ENCODE peak calls at places on chromosomes 4 and X, in five cellular contexts. H, K, B, W and E are unnamed samples.

GRCh38 chrX:65697173-65697572 is 29.7 kb downstream of the MSN start:
- DNase-seq in H (no peak), K (no peak), B (peak), W (no peak), E (peak)

GRCh38 chr4:124703154-124703553 is 9.4 kb downstream of the ANKRD50 start:
- DNase-seq in H (no peak), K (no peak), B (no peak), W (no peak), E (no peak)

GRCh38 chr4:79852305-79852730 is 220.7 kb downstream of the ANTXR2 start:
- DNase-seq in H (peak), K (no peak), B (peak), W (no peak), E (peak)

GRCh38 chr4:80840396-80840795 is 190.1 kb upstream of the BMP3 start:
- DNase-seq in H (no peak), K (no peak), B (no peak), W (no peak), E (peak)

GRCh38 chr4:8905236-8905772 is 33.7 kb upstream of the HMX1 start:
- DNase-seq in H (no peak), K (peak), B (no peak), W (no peak), E (no peak)

GRCh38 chr4:99300934-99301333 is 10.1 kb upstream of the ADH1A start:
- DNase-seq in H (no peak), K (peak), B (peak), W (peak), E (peak)

GRCh38 chrX:310621-311155 is 7.9 kb downstream of the GTPBP6 start:
- DNase-seq in H (no peak), K (peak), B (no peak), W (no peak), E (no peak)

GRCh38 chr4:4922441-4922840 is 63.0 kb downstream of the MSX1 start:
- DNase-seq in H (no peak), K (no peak), B (no peak), W (no peak), E (no peak)

GRCh38 chr4:134470544-134470943 is 269.0 kb upstream of the PABPC4L start:
- DNase-seq in H (no peak), K (no peak), B (peak), W (no peak), E (no peak)

GRCh38 chr4:158768577-158769174 is at the start of gene FNIP2:
- DNase-seq in H (no peak), K (peak), B (peak), W (peak), E (peak)

GRCh38 chr4:84639143-84639542 is 56.2 kb downstream of the CDS1 start:
- DNase-seq in H (no peak), K (no peak), B (no peak), W (no peak), E (no peak)

GRCh38 chr4:154720618-154721267 is 23.1 kb upstream of the LRAT start:
- DNase-seq in H (no peak), K (no peak), B (no peak), W (no peak), E (no peak)

GRCh38 chr4:119726505-119726904 is 97.9 kb upstream of the PDE5A start:
- DNase-seq in H (no peak), K (no peak), B (no peak), W (no peak), E (peak)

GRCh38 chrX:18899796-18900380 is 84.0 kb downstream of the PHKA2 start:
- DNase-seq in H (no peak), K (no peak), B (peak), W (no peak), E (peak)

GRCh38 chrX:109710181-109710580 is 22.9 kb downstream of the ACSL4 start:
- DNase-seq in H (no peak), K (no peak), B (no peak), W (no peak), E (no peak)

GRCh38 chr4:39166177-39166576 is 16.2 kb upstream of the WDR19 start:
- DNase-seq in H (no peak), K (no peak), B (no peak), W (no peak), E (no peak)

GRCh38 chr4:15469402-15470148 is at the start of gene CC2D2A:
- DNase-seq in H (no peak), K (no peak), B (peak), W (no peak), E (peak)

GRCh38 chr4:153603258-153603657 is 80.8 kb upstream of the TLR2 start:
- DNase-seq in H (no peak), K (no peak), B (no peak), W (no peak), E (no peak)

GRCh38 chr4:121156822-121157769 is 7.0 kb downstream of the TNIP3 start:
- DNase-seq in H (no peak), K (no peak), B (peak), W (no peak), E (no peak)

GRCh38 chr4:59195867-59196266 is 2004.3 kb upstream of the ADGRL3 start:
- DNase-seq in H (no peak), K (no peak), B (no peak), W (no peak), E (no peak)

DNA sequence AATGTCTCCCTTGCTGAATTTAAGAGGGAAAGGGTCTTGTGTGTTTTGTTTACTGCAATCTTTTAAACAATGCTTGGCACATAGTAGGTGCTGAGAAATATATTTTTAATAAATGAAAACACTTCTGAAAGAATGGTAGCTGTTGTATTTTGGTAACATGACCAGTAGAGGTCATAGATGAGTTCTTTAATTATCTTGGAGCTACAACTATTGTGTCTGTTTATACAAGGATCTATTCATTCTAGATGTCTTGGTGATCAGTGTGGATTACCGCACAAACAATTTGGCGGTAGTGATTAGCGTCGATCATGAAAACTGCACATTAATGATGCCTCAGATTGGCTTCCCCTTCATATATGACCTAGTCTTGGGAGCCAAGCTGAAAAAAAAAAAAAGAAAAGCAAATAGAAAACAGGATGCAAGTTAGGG is 21.4 kb upstream of the SCRG1 start:
- DNase-seq in H (peak), K (no peak), B (peak), W (no peak), E (peak)
- H3K4me3 ChIP-seq in H (no peak), K (no peak), B (no peak), W (no peak), E (no peak)

DNA sequence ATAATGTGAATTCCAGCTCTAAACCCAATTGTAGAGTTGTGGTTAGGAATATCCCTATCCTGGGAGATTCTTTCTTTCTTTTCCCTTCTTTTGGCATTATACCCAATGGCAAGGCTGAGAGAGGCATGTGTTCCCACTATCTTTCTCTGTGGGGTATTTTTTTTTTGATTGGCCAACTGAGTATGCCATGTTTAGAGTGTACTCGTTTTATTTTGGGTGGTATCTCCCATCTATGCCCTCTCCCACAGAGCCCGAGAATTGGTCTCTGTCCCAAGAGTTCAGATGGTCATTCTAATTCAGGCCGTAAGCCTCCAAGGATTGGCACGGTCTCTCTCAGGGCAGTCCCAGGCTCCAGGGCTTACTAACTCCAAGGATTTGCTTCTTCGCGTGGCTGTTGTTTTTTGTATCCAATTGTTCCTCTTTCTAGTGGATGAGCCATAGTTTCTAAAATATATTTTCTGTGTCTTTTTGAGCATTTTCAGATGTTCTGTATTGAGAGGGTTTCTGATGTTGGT is 198.8 kb downstream of the SLC4A4 start:
- DNase-seq in H (no peak), K (no peak), B (no peak), W (no peak), E (no peak)
- TF ChIP-seq CTCF in H (no peak), K (no peak), B (no peak), W (no peak), E (no peak)

DNA sequence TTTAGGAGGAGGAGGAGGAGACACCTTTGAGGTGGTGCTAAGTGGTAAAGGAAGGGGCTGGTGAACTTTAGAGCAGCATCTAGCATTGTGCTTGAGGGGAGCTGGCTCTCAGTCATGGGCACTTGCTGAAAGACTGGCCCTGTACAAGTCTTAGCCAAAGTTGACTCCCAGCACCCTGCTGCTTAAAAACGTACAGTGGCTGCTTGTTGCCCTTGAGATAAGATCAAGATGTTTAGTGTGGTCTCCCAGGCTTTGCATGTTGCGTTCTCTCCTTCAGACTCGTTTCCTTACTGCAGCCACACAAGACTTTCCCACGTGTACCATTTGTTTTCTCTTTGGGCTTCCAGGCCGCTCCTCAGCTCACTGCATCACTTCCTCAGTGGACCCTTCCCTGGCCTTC is 1.8 kb downstream of the MED28 start:
- DNase-seq in H (no peak), K (no peak), B (no peak), W (no peak), E (no peak)
- H3K4me3 ChIP-seq in H (no peak), K (no peak), B (no peak), W (peak), E (no peak)

GRCh38 chr4:25376754-25377571 is at the start of gene ANAPC4:
- DNase-seq in H (no peak), K (peak), B (peak), W (peak), E (peak)
- TF ChIP-seq CTCF in H (no peak), K (no peak), B (no peak), W (peak), E (no peak)